ENCODE peak calls at places on chromosomes 16 and 17, in five cellular contexts. W is NCI-H1092 treated with DMSO at 0.1 percent for 48 hours; E is effector CD4-positive, alpha-beta T cell; F is thoracic aorta; Y is NCI-H226. Z is an unnamed sample.

GRCh38 chr17:39700148-39700987 is 504 bp downstream of the ERBB2 start:
- DNase-seq in F (no peak), W (no peak), E (no peak), Y (no peak), Z (no peak)

GRCh38 chr17:78996781-78997201 is 12.8 kb downstream of the CANT1 start:
- DNase-seq in Y (no peak), W (no peak), F (no peak), E (no peak), Z (no peak)

GRCh38 chr17:31919802-31920525 is 16.8 kb upstream of the SUZ12 start:
- DNase-seq in F (no peak), W (no peak), E (no peak), Y (no peak), Z (no peak)

GRCh38 chr16:75279277-75279676 is 27.9 kb upstream of the BCAR1 start:
- DNase-seq in W (peak), Y (no peak), F (no peak), E (no peak), Z (peak)

GRCh38 chr17:56185905-56186783 is 32.9 kb downstream of the ANKFN1 start:
- DNase-seq in F (no peak), E (no peak), Y (peak), W (no peak), Z (no peak)

GRCh38 chr16:78216166-78216745 is 116.8 kb downstream of the WWOX start:
- DNase-seq in E (no peak), F (no peak), Y (no peak), W (no peak), Z (no peak)

GRCh38 chr16:4814046-4814445 is 11.6 kb upstream of the ROGDI start:
- DNase-seq in E (no peak), F (no peak), W (no peak), Y (no peak), Z (no peak)

GRCh38 chr16:58128721-58129096 is 472 bp downstream of the CFAP20 start:
- DNase-seq in Y (no peak), W (no peak), E (peak), F (no peak), Z (no peak)

GRCh38 chr17:2875608-2876007 is 79.4 kb downstream of the RAP1GAP2 start:
- DNase-seq in F (no peak), Y (no peak), E (no peak), W (no peak), Z (no peak)

GRCh38 chr17:29136998-29137730 is 43.0 kb downstream of the MYO18A start:
- DNase-seq in W (no peak), Y (no peak), E (no peak), F (no peak), Z (no peak)

GRCh38 chr16:66207139-66207863 is 159.2 kb upstream of the CDH5 start:
- DNase-seq in Y (no peak), E (no peak), F (no peak), W (peak), Z (no peak)

GRCh38 chr16:75309899-75310430 is 58.5 kb upstream of the BCAR1 start:
- DNase-seq in E (no peak), Y (no peak), W (no peak), F (no peak), Z (no peak)

GRCh38 chr16:12837756-12838155 is 34.1 kb upstream of the CPPED1 start:
- DNase-seq in F (no peak), W (no peak), Y (no peak), E (no peak), Z (no peak)

Z was measured in cerebellar cortex.